ENCODE peak calls at places on chromosomes 7 and 10, in eight cellular contexts. Y, G, S, Z, L, Q, U and V are unnamed samples.

GRCh38 chr10:86715156-86715795 is 41.1 kb upstream of the BMPR1A start:
- DNase-seq in Y (no peak), G (no peak), S (no peak), Z (no peak), L (no peak), Q (no peak), U (no peak), V (no peak)

GRCh38 chr10:132685921-132686680 is 99.8 kb downstream of the NKX6-2 start:
- DNase-seq in Y (no peak), G (no peak), S (no peak), Z (no peak), L (peak; percentile 34), Q (no peak), U (no peak), V (no peak)

GRCh38 chr7:106865130-106866115 is at the start of gene PIK3CG:
- DNase-seq in Y (no peak), G (peak; percentile 22), S (no peak), Z (peak; percentile 64), L (no peak), Q (no peak), U (no peak), V (no peak)

GRCh38 chr7:50310361-50310760 is 5.8 kb downstream of the IKZF1 start:
- DNase-seq in Y (no peak), G (no peak), S (no peak), Z (no peak), L (no peak), Q (no peak), U (no peak), V (no peak)

GRCh38 chr10:114548662-114549061 is 109.4 kb downstream of the ABLIM1 start:
- DNase-seq in Y (no peak), G (no peak), S (peak; percentile 43), Z (peak; percentile 79), L (no peak), Q (no peak), U (no peak), V (no peak)

GRCh38 chr10:72081772-72082590 is 6.4 kb downstream of the SPOCK2 start:
- DNase-seq in Y (no peak), G (no peak), S (no peak), Z (no peak), L (peak; percentile 69), Q (no peak), U (no peak), V (no peak)

GRCh38 chr7:45325378-45325777 is 167.8 kb downstream of the RAMP3 start:
- DNase-seq in Y (no peak), G (no peak), S (no peak), Z (no peak), L (no peak), Q (no peak), U (no peak), V (no peak)

GRCh38 chr7:151251328-151251925 is 2.9 kb upstream of the SMARCD3 start:
- DNase-seq in Y (no peak), G (no peak), S (no peak), Z (peak; percentile 24), L (peak; percentile 74), Q (no peak), U (no peak), V (peak; percentile 15)

GRCh38 chr7:8833355-8833754 is 399.9 kb downstream of the NXPH1 start:
- DNase-seq in Y (no peak), G (no peak), S (no peak), Z (no peak), L (no peak), Q (no peak), U (no peak), V (no peak)

GRCh38 chr7:28556036-28556435 is 143.7 kb downstream of the CREB5 start:
- DNase-seq in Y (no peak), G (no peak), S (no peak), Z (no peak), L (no peak), Q (no peak), U (no peak), V (no peak)

GRCh38 chr10:96667401-96667800 is 52.9 kb downstream of the PIK3AP1 start:
- DNase-seq in Y (no peak), G (no peak), S (no peak), Z (no peak), L (no peak), Q (no peak), U (no peak), V (no peak)

GRCh38 chr7:93715234-93715633 is 140.7 kb upstream of the CALCR start:
- DNase-seq in Y (no peak), G (no peak), S (peak; percentile 75), Z (peak; percentile 58), L (peak; percentile 58), Q (no peak), U (no peak), V (no peak)

GRCh38 chr10:70479161-70479531 is 579 bp downstream of the PALD1 start:
- DNase-seq in Y (no peak), G (no peak), S (no peak), Z (no peak), L (no peak), Q (no peak), U (no peak), V (no peak)